ENCODE peak calls at places on chromosomes 2 and 18, in four cellular contexts. L, Q, J and R are unnamed samples.

GRCh38 chr2:60849165-60849564 is 32.2 kb upstream of the REL start:
- DNase-seq in L (no peak), Q (no peak), J (no peak), R (no peak)

GRCh38 chr2:191343796-191344338 is 98.7 kb downstream of the MYO1B start:
- DNase-seq in L (peak; percentile 33), Q (no peak), J (no peak), R (no peak)

GRCh38 chr18:39604836-39605235 is 2039.2 kb upstream of the CELF4 start:
- DNase-seq in L (no peak), Q (no peak), J (no peak), R (no peak)

GRCh38 chr2:15303874-15304273 is 257.3 kb downstream of the NBAS start:
- DNase-seq in L (no peak), Q (no peak), J (no peak), R (no peak)

GRCh38 chr2:39778233-39778632 is 825 bp downstream of the THUMPD2 start:
- DNase-seq in L (no peak), Q (no peak), J (no peak), R (no peak)

GRCh38 chr2:65070172-65070830 is 14.1 kb downstream of the CEP68 start:
- DNase-seq in L (peak; percentile 41), Q (no peak), J (peak; percentile 65), R (peak; percentile 47)

GRCh38 chr2:240620859-240621258 is 4.4 kb upstream of the GPR35 start:
- DNase-seq in L (no peak), Q (no peak), J (no peak), R (no peak)

GRCh38 chr2:84942964-84943421 is 28.0 kb upstream of the KCMF1 start:
- DNase-seq in L (no peak), Q (no peak), J (no peak), R (no peak)

GRCh38 chr2:202950592-202950991 is 38.5 kb downstream of the CARF start:
- DNase-seq in L (no peak), Q (no peak), J (no peak), R (no peak)

GRCh38 chr18:36769611-36770314 is 59.0 kb downstream of the TPGS2 start:
- DNase-seq in L (no peak), Q (peak; percentile 79), J (peak; percentile 12), R (no peak)

GRCh38 chr18:48944634-48945033 is 6.1 kb downstream of the SMAD7 start:
- DNase-seq in L (no peak), Q (no peak), J (peak; percentile 49), R (no peak)

GRCh38 chr2:160700006-160700405 is 206.4 kb upstream of the RBMS1 start:
- DNase-seq in L (no peak), Q (no peak), J (no peak), R (no peak)

GRCh38 chr2:1495676-1496393 is 82.6 kb downstream of the TPO start:
- DNase-seq in L (no peak), Q (no peak), J (peak; percentile 16), R (no peak)

GRCh38 chr2:85137131-85137530 is 3.9 kb downstream of the TCF7L1 start:
- DNase-seq in L (no peak), Q (no peak), J (no peak), R (no peak)

GRCh38 chr2:235591231-235591730 is 97.4 kb downstream of the AGAP1 start:
- DNase-seq in L (no peak), Q (no peak), J (no peak), R (no peak)

GRCh38 chr2:196657332-196657731 is 17.8 kb downstream of the CCDC150 start:
- DNase-seq in L (no peak), Q (no peak), J (no peak), R (no peak)

GRCh38 chr18:48782381-48782841 is 168.4 kb downstream of the SMAD7 start:
- DNase-seq in L (no peak), Q (no peak), J (no peak), R (no peak)

GRCh38 chr2:234027646-234028045 is 22.9 kb upstream of the SPP2 start:
- DNase-seq in L (no peak), Q (no peak), J (no peak), R (no peak)

GRCh38 chr2:21007129-21008013 is 36.5 kb downstream of the APOB start:
- DNase-seq in L (no peak), Q (no peak), J (no peak), R (no peak)

GRCh38 chr18:37456873-37457272 is 108.7 kb downstream of the CELF4 start:
- DNase-seq in L (no peak), Q (no peak), J (no peak), R (no peak)

GRCh38 chr18:3186678-3187658 is 32.8 kb downstream of the MYOM1 start:
- DNase-seq in L (no peak), Q (no peak), J (peak; percentile 85), R (no peak)

GRCh38 chr2:219171231-219171651 is 1.4 kb upstream of the SLC23A3 start:
- DNase-seq in L (peak; percentile 58), Q (peak; percentile 41), J (peak; percentile 62), R (peak; percentile 48)

GRCh38 chr2:169673921-169674320 is 20.3 kb downstream of the CFAP210 start:
- DNase-seq in L (no peak), Q (no peak), J (no peak), R (no peak)

GRCh38 chr2:102159295-102159694 is 16.7 kb downstream of the IL1R1 start:
- DNase-seq in L (no peak), Q (no peak), J (peak; percentile 54), R (no peak)

GRCh38 chr2:116490511-116491145 is 1323.9 kb upstream of the DDX18 start:
- DNase-seq in L (no peak), Q (no peak), J (no peak), R (no peak)

GRCh38 chr2:142190805-142191204 is 60.0 kb upstream of the LRP1B start:
- DNase-seq in L (no peak), Q (no peak), J (no peak), R (no peak)

GRCh38 chr18:30568333-30568732 is 474.2 kb downstream of the DSC3 start:
- DNase-seq in L (no peak), Q (no peak), J (no peak), R (no peak)

GRCh38 chr2:201678442-201678841 is 20.0 kb downstream of the MPP4 start:
- DNase-seq in L (no peak), Q (no peak), J (no peak), R (no peak)

GRCh38 chr2:20484034-20484617 is 37.3 kb downstream of the RHOB start:
- DNase-seq in L (no peak), Q (no peak), J (no peak), R (no peak)

GRCh38 chr2:70707706-70708105 is 60.3 kb downstream of the ADD2 start:
- DNase-seq in L (no peak), Q (no peak), J (no peak), R (no peak)

GRCh38 chr2:47119001-47119400 is 36.1 kb downstream of the STPG4 start:
- DNase-seq in L (no peak), Q (no peak), J (no peak), R (no peak)

GRCh38 chr18:23992119-23992940 is 22.2 kb upstream of the TTC39C start:
- DNase-seq in L (no peak), Q (no peak), J (no peak), R (peak; percentile 83)

GRCh38 chr2:239768031-239768800 is 256.9 kb downstream of the NDUFA10 start:
- DNase-seq in L (no peak), Q (no peak), J (no peak), R (no peak)

GRCh38 chr18:72223733-72224132 is 320.4 kb downstream of the CBLN2 start:
- DNase-seq in L (no peak), Q (no peak), J (no peak), R (no peak)

GRCh38 chr2:227456772-227457171 is 15.2 kb upstream of the AGFG1 start:
- DNase-seq in L (no peak), Q (no peak), J (no peak), R (no peak)

GRCh38 chr18:13530215-13530878 is 196.0 kb downstream of the FAM210A start:
- DNase-seq in L (no peak), Q (no peak), J (no peak), R (no peak)

GRCh38 chr18:79961527-79962291 is 2.7 kb upstream of the HSBP1L1 start:
- DNase-seq in L (no peak), Q (no peak), J (peak; percentile 40), R (no peak)

GRCh38 chr2:37809525-37809924 is 115.6 kb upstream of the RMDN2 start:
- DNase-seq in L (no peak), Q (peak; percentile 37), J (peak; percentile 68), R (no peak)